ENCODE peak calls at places on chromosome 9, in five cellular contexts. R, I, Z, C and L are unnamed samples.

GRCh38 chr9:108117775-108118174 is 628.2 kb upstream of the KLF4 start:
- DNase-seq in R (no peak), I (no peak), Z (no peak), C (no peak), L (no peak)

GRCh38 chr9:113299800-113300292 is 3.3 kb downstream of the RNF183 start:
- DNase-seq in R (peak; percentile 43), I (no peak), Z (no peak), C (peak; percentile 17), L (no peak)

GRCh38 chr9:106773750-106774149 is 89.2 kb upstream of the ZNF462 start:
- DNase-seq in R (no peak), I (no peak), Z (no peak), C (no peak), L (no peak)

GRCh38 chr9:71383308-71383707 is 261.9 kb upstream of the TRPM3 start:
- DNase-seq in R (no peak), I (no peak), Z (no peak), C (no peak), L (no peak)

GRCh38 chr9:121684381-121685145 is 33.1 kb downstream of the DAB2IP start:
- DNase-seq in R (no peak), I (no peak), Z (no peak), C (no peak), L (no peak)

GRCh38 chr9:6711403-6711802 is 46.4 kb upstream of the KDM4C start:
- DNase-seq in R (no peak), I (no peak), Z (peak; percentile 49), C (no peak), L (no peak)

GRCh38 chr9:134378901-134379338 is 52.7 kb downstream of the RXRA start:
- DNase-seq in R (no peak), I (no peak), Z (peak; percentile 61), C (peak; percentile 94), L (peak; percentile 30)

GRCh38 chr9:113574381-113575262 is 111.1 kb downstream of the RGS3 start:
- DNase-seq in R (no peak), I (peak; percentile 24), Z (peak; percentile 43), C (no peak), L (no peak)

DNA sequence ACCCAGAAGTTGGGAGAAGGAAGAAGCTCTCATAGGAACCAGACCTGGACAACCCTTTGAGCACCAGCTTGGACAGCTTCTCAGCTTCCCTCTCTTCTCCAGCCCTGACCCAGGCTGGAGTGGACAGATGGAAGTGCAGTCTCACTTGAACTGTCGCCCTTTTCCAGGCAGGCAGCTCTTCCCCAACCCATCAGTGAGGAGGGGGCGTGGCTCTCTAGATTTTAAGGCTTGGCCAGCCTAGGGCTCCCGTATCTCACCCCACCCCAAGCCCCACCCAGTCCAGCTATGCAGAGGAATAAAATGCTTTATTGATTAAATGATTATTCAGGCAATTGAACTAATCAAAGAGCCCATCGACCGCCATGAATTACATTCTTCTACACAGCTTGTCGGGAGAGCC is 2.2 kb downstream of the PAX5 start:
- DNase-seq in R (no peak), I (no peak), Z (no peak), C (no peak), L (no peak)
- TF ChIP-seq CTCF in R (no peak), I (no peak), Z (no peak), C (no peak), L (no peak)

GRCh38 chr9:129139993-129140396 is 28.8 kb downstream of the PTPA start:
- DNase-seq in R (peak; percentile 98), I (peak; percentile 85), Z (peak; percentile 100), C (peak; percentile 85), L (peak; percentile 99)

GRCh38 chr9:129140397-129141065 is 29.3 kb downstream of the PTPA start:
- DNase-seq in R (peak; percentile 16), I (peak; percentile 61), Z (peak; percentile 58), C (peak; percentile 70), L (peak; percentile 47)

GRCh38 chr9:129138476-129139232 is 27.4 kb downstream of the PTPA start:
- DNase-seq in R (peak; percentile 82), I (no peak), Z (peak; percentile 61), C (no peak), L (no peak)

GRCh38 chr9:129138144-129138462 is 26.9 kb downstream of the PTPA start:
- DNase-seq in R (no peak), I (no peak), Z (no peak), C (no peak), L (no peak)

DNA sequence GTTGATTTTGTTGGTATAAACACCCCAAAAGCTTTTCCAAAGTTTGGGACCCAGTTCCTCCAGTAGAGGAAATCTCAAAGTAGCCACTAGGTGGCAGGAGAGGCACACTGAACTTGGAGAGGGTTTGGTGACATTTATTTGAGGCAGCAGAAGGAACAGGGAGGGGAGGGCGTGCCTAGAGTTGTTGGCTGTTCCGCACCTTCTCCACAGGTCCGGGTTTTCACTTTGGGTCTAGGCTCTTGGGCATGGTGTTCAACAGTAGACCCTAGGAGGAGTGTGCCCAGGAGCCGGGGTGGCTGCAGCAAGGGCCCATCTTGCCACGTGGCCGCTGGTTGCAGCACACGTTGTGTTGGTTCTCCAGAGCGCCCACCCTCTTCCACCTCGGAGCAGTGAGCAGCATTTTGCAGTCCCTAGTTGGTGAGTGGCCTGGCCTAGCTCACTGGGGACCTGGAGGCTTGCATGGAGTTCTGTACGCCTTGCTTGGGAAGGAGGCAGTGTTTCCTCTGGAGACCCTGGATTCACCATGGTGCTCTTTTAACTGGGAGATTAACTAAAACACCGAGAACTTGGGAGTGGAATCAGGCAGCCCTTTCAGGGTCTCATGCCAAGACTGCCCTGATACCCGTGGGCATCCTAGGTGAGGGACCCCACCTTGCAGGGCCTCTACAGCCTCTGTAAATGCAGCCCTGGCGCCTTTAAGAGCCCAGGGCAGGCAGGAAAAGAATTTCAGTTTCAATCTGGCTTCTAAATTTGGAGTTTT is 28.2 kb downstream of the PTPA start:
- DNase-seq in R (peak; percentile 86), I (peak; percentile 78), Z (peak; percentile 80), C (peak; percentile 81), L (peak; percentile 78)
- H3K36me3 ChIP-seq in R (peaks cover 6% of the 10 kb centered on the region), I (peaks cover 5% of the 10 kb centered on the region), Z (peaks cover 14% of the 10 kb centered on the region), C (peaks cover 5% of the 10 kb centered on the region), L (peaks cover 38% of the 10 kb centered on the region)

GRCh38 chr9:89863141-89863540 is 258.3 kb downstream of the GADD45G start:
- DNase-seq in R (no peak), I (no peak), Z (no peak), C (no peak), L (no peak)
- H3K4me3 ChIP-seq in R (no peak overlapping the region), I (no peak overlapping the region), Z (no peak overlapping the region), C (no peak overlapping the region), L (no peak overlapping the region)

GRCh38 chr9:22992781-22993180 is 546.2 kb downstream of the DMRTA1 start:
- DNase-seq in R (no peak), I (no peak), Z (peak; percentile 17), C (no peak), L (no peak)

GRCh38 chr9:22986556-22986955 is 539.9 kb downstream of the DMRTA1 start:
- DNase-seq in R (no peak), I (no peak), Z (no peak), C (no peak), L (no peak)

GRCh38 chr9:22990349-22990748 is 543.7 kb downstream of the DMRTA1 start:
- DNase-seq in R (no peak), I (no peak), Z (no peak), C (no peak), L (no peak)
- TF ChIP-seq CTCF in R (no peak), I (no peak), Z (no peak), C (no peak), L (no peak)

GRCh38 chr9:136831720-136832104 is 10.6 kb upstream of the AJM1 start:
- DNase-seq in R (no peak), I (no peak), Z (no peak), C (no peak), L (no peak)

GRCh38 chr9:136829981-136830885 is 12.0 kb upstream of the AJM1 start:
- DNase-seq in R (no peak), I (no peak), Z (no peak), C (no peak), L (no peak)

GRCh38 chr9:136832581-136832980 is 9.7 kb upstream of the AJM1 start:
- DNase-seq in R (no peak), I (no peak), Z (no peak), C (no peak), L (no peak)

GRCh38 chr9:136829412-136829811 is 12.9 kb upstream of the AJM1 start:
- DNase-seq in R (no peak), I (no peak), Z (no peak), C (no peak), L (no peak)

DNA sequence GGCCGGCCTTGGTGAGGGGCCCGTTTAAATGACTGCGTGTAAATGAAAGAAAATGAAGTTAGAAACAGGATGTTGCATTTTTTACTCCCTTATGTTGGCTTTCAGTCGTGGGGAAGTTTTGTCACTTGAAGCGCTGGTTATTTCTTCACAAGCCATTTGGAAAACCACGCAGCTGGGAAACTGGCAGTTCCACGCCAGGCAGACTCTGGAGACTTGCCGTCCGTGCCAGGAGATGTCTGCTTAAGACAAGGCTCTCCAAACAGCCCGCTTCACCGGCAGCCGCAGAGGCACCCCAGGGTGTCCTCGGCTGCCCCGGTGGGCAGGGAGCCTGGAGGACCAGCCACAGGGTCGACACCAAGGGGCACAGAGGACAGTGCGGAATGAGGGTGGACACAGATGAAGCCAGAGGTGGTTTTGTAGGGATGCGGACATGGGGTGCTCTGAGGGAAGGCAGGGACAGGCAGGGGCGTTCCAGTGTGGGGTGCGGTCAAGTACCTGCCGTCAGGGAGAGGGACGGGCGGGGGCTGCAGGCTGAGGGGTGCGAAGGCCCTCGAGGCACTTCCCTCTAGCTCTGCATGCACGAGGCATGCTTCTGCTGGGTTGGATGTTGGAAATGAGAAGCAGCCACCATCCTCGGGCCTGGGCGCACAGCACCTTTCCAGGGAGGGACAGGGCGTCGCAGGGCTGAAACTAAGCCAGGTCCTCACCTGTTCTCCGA is 11.1 kb upstream of the AJM1 start:
- DNase-seq in R (no peak), I (no peak), Z (no peak), C (no peak), L (no peak)
- H3K36me3 ChIP-seq in R (peaks cover 11% of the 10 kb centered on the region), I (peaks cover 6% of the 10 kb centered on the region), Z (peaks cover 30% of the 10 kb centered on the region), C (no peaks in the 10 kb centered on the region), L (peaks cover 58% of the 10 kb centered on the region)

GRCh38 chr9:125443367-125443766 is 181.7 kb downstream of the GAPVD1 start:
- DNase-seq in R (no peak), I (no peak), Z (no peak), C (no peak), L (no peak)
- H3K4me3 ChIP-seq in R (no peak overlapping the region), I (no peak overlapping the region), Z (no peak overlapping the region), C (no peak overlapping the region), L (no peak overlapping the region)